ENCODE peak calls at places on chromosomes 16 and 17, in eight cellular contexts. K is CD8-positive, alpha-beta memory T cell; G is IMR-90; V is Panc1; J is left lung; X is lower lobe of right lung; T is right atrium auricular region; H is lung. O is an unnamed sample. For H3K4me1, the result is how much of the 10 kb centered on the place peaks cover.

GRCh38 chr16:23359092-23359760 is 57.1 kb downstream of the SCNN1B start:
- DNase-seq in K (no peak), G (peak), V (no peak), J (no peak), X (peak), T (no peak), H (no peak), O (no peak)

GRCh38 chr16:3654249-3654991 is at the start of gene DNASE1:
- DNase-seq in K (peak), G (peak), V (peak), J (peak), X (peak), T (no peak), H (peak), O (peak)

GRCh38 chr17:82528484-82529265 is 9.1 kb downstream of the FOXK2 start:
- DNase-seq in K (peak), G (peak), V (peak), J (no peak), X (peak), T (peak), H (peak), O (no peak)

GRCh38 chr17:17623904-17624303 is 32.4 kb upstream of the PEMT start:
- DNase-seq in K (no peak), G (no peak), V (no peak), J (no peak), X (no peak), T (no peak), H (no peak), O (no peak)

GRCh38 chr17:49557204-49558024 is 18.3 kb upstream of the NXPH3 start:
- DNase-seq in K (peak), G (peak), V (no peak), J (no peak), X (no peak), T (no peak), H (no peak), O (peak)

GRCh38 chr17:42682400-42683384 is at the start of gene CNTNAP1:
- DNase-seq in K (no peak), G (peak), V (no peak), J (peak), X (no peak), T (peak), H (no peak), O (no peak)

GRCh38 chr17:38908676-38909181 is 16.7 kb upstream of the LASP1NB start:
- DNase-seq in K (no peak), G (no peak), V (no peak), J (no peak), X (peak), T (no peak), H (no peak), O (no peak)

GRCh38 chr16:85296859-85297698 is 184.8 kb upstream of the CIBAR2 start:
- DNase-seq in K (peak), G (no peak), V (no peak), J (no peak), X (peak), T (no peak), H (no peak), O (peak)

GRCh38 chr16:2784536-2785100 is 2.7 kb downstream of the PRSS33 start:
- DNase-seq in K (no peak), G (no peak), V (no peak), J (peak), X (peak), T (no peak), H (no peak), O (no peak)

GRCh38 chr17:9702916-9703780 is 57.8 kb downstream of the USP43 start:
- DNase-seq in K (no peak), G (no peak), V (no peak), J (no peak), X (no peak), T (no peak), H (no peak), O (no peak)

GRCh38 chr17:74573169-74573568 is 5.9 kb upstream of the CD300H start:
- DNase-seq in K (no peak), G (no peak), V (no peak), J (no peak), X (no peak), T (no peak), H (no peak), O (no peak)

GRCh38 chr16:31202402-31203385 is at the start of gene PYCARD:
- DNase-seq in K (peak), G (peak), V (no peak), J (peak), X (peak), T (no peak), H (peak), O (peak)

GRCh38 chr17:61015966-61016365 is 338.3 kb downstream of the BCAS3 start:
- DNase-seq in K (no peak), G (no peak), V (no peak), J (no peak), X (no peak), T (no peak), H (no peak), O (no peak)

GRCh38 chr16:57564571-57565270 is 22.3 kb downstream of the ADGRG5 start:
- DNase-seq in K (no peak), G (peak), V (no peak), J (no peak), X (no peak), T (peak), H (no peak), O (no peak)

GRCh38 chr16:27168790-27169189 is 34.5 kb upstream of the KDM8 start:
- DNase-seq in K (no peak), G (no peak), V (no peak), J (no peak), X (no peak), T (no peak), H (no peak), O (no peak)

GRCh38 chr17:74354123-74354522 is 7.5 kb downstream of the BTBD17 start:
- DNase-seq in K (no peak), G (no peak), V (peak), J (no peak), X (no peak), T (no peak), H (no peak), O (peak)

GRCh38 chr17:40326832-40327199 is 17.8 kb downstream of the RARA start:
- DNase-seq in K (no peak), G (no peak), V (no peak), J (no peak), X (peak), T (no peak), H (no peak), O (no peak)

GRCh38 chr17:43936434-43936833 is 5.8 kb downstream of the PPY start:
- DNase-seq in K (no peak), G (peak), V (no peak), J (no peak), X (no peak), T (no peak), H (no peak), O (no peak)

GRCh38 chr17:36921131-36921851 is 16.0 kb upstream of the LHX1 start:
- DNase-seq in K (no peak), G (peak), V (peak), J (no peak), X (no peak), T (no peak), H (no peak), O (no peak)

GRCh38 chr17:48522031-48522593 is 8.7 kb downstream of the HOXB1 start:
- DNase-seq in K (no peak), G (peak), V (no peak), J (peak), X (no peak), T (no peak), H (no peak), O (no peak)

GRCh38 chr16:63617990-63618763 is 1503.7 kb downstream of the CDH11 start:
- DNase-seq in K (no peak), G (no peak), V (no peak), J (no peak), X (no peak), T (no peak), H (no peak), O (no peak)

GRCh38 chr17:8791910-8792270 is 7.3 kb downstream of the MFSD6L start:
- DNase-seq in K (no peak), G (peak), V (no peak), J (no peak), X (no peak), T (no peak), H (no peak), O (no peak)

GRCh38 chr16:8576141-8577004 is 13.9 kb downstream of the TMEM114 start:
- DNase-seq in K (no peak), G (no peak), V (no peak), J (no peak), X (no peak), T (no peak), H (no peak), O (no peak)

GRCh38 chr17:42428141-42428944 is 5.3 kb upstream of the CAVIN1 start:
- DNase-seq in K (peak), G (peak), V (peak), J (peak), X (no peak), T (no peak), H (peak), O (peak)

GRCh38 chr17:69757794-69758430 is 317.1 kb upstream of the KCNJ16 start:
- DNase-seq in K (no peak), G (peak), V (no peak), J (no peak), X (no peak), T (no peak), H (no peak), O (no peak)

GRCh38 chr16:60720060-60720459 is 1316.2 kb downstream of the CDH8 start:
- DNase-seq in K (no peak), G (no peak), V (no peak), J (no peak), X (no peak), T (no peak), H (no peak), O (no peak)

GRCh38 chr16:87431926-87432325 is 39.8 kb downstream of the MAP1LC3B start:
- DNase-seq in K (no peak), G (peak), V (no peak), J (peak), X (no peak), T (no peak), H (no peak), O (no peak)

GRCh38 chr17:69348441-69348840 is 21.5 kb upstream of the ABCA5 start:
- DNase-seq in K (no peak), G (no peak), V (no peak), J (no peak), X (no peak), T (no peak), H (no peak), O (no peak)

GRCh38 chr17:9284884-9285283 is 263.6 kb downstream of the NTN1 start:
- DNase-seq in K (no peak), G (no peak), V (no peak), J (no peak), X (no peak), T (no peak), H (no peak), O (no peak)

GRCh38 chr17:82598256-82599011 is 49.8 kb downstream of the WDR45B start:
- DNase-seq in K (no peak), G (peak), V (no peak), J (no peak), X (peak), T (no peak), H (no peak), O (no peak)

GRCh38 chr16:24540575-24541240 is 1.3 kb downstream of the RBBP6 start:
- DNase-seq in K (peak), G (peak), V (no peak), J (no peak), X (no peak), T (no peak), H (no peak), O (peak)

GRCh38 chr17:36608794-36609497 is 7.6 kb downstream of the MRM1 start:
- DNase-seq in K (no peak), G (peak), V (no peak), J (peak), X (peak), T (peak), H (no peak), O (no peak)

GRCh38 chr16:27414803-27415431 is 12.9 kb downstream of the IL21R start:
- DNase-seq in K (no peak), G (no peak), V (no peak), J (no peak), X (no peak), T (no peak), H (peak), O (no peak)

GRCh38 chr17:72422505-72423285 is 301.9 kb downstream of the SOX9 start:
- DNase-seq in K (no peak), G (peak), V (no peak), J (peak), X (no peak), T (peak), H (peak), O (no peak)

GRCh38 chr17:51034800-51035199 is 85.9 kb downstream of the SPAG9 start:
- DNase-seq in K (no peak), G (no peak), V (no peak), J (no peak), X (no peak), T (no peak), H (no peak), O (no peak)
- H3K4me1 ChIP-seq in K (under half), G (under half), V (under half), J (under half), X (under half), T (under half), H (under half), O (under half)

GRCh38 chr17:12922120-12922519 is 95.7 kb downstream of the ELAC2 start:
- DNase-seq in K (no peak), G (no peak), V (no peak), J (no peak), X (no peak), T (no peak), H (no peak), O (no peak)

GRCh38 chr17:12918132-12918531 is 99.7 kb downstream of the ELAC2 start:
- DNase-seq in K (no peak), G (no peak), V (no peak), J (no peak), X (no peak), T (no peak), H (no peak), O (no peak)

GRCh38 chr17:12917401-12917800 is 100.4 kb downstream of the ELAC2 start:
- DNase-seq in K (no peak), G (no peak), V (no peak), J (no peak), X (no peak), T (no peak), H (no peak), O (no peak)
- H3K4me1 ChIP-seq in K (under half), G (under half), V (under half), J (under half), X (under half), T (under half), H (under half), O (under half)

GRCh38 chr17:64499805-64500486 is 3.1 kb upstream of the POLG2 start:
- DNase-seq in K (peak), G (peak), V (no peak), J (no peak), X (no peak), T (no peak), H (no peak), O (no peak)
- H3K4me1 ChIP-seq in K (half or more), G (under half), V (half or more), J (under half), X (half or more), T (under half), H (under half), O (half or more)

DNA sequence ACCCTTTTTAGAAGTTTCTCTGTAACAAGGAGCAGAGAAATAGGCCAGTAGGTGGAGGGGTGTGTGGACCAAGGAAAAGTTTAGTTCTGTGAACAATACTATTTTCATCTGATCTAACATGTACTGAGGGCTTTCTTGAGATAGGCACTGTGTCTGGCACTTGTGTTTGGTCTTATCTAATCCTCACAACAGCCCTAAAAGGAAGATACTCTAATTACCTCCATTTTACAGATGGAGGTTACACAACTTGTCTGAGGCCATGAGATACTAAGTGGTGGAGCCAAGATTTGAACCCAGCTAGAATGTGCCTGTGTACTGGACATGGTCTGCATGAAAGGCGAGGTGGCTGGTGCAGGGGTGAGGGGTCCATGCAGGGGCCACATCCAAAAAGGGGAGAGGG is 4.5 kb downstream of the TNFSF12 start:
- DNase-seq in K (no peak), G (no peak), V (no peak), J (no peak), X (no peak), T (no peak), H (no peak), O (no peak)
- H3K4me1 ChIP-seq in K (half or more), G (under half), V (under half), J (under half), X (under half), T (under half), H (under half), O (under half)

GRCh38 chr17:15255713-15256454 is 9.2 kb downstream of the PMP22 start:
- DNase-seq in K (no peak), G (peak), V (no peak), J (no peak), X (no peak), T (no peak), H (no peak), O (no peak)
- H3K4me1 ChIP-seq in K (under half), G (under half), V (under half), J (under half), X (half or more), T (under half), H (under half), O (under half)